ENCODE peak calls at places on chromosome 1, in four cellular contexts. One of them, this sample, is unnamed.

GRCh38 chr1:14570514-14570913 is 28.0 kb upstream of the KAZN start:
- DNase-seq in CD8-positive, alpha-beta T cell: no peak
- DNase-seq in transverse colon: no peak
- DNase-seq in Peyer's patch: no peak
- DNase-seq in this sample: no peak

GRCh38 chr1:113615425-113615824 is 143.9 kb downstream of the PHTF1 start:
- DNase-seq in transverse colon: no peak
- DNase-seq in Peyer's patch: no peak
- DNase-seq in CD8-positive, alpha-beta T cell: no peak
- DNase-seq in this sample: no peak

GRCh38 chr1:25771246-25772114 is 28.5 kb upstream of the SELENON start:
- DNase-seq in transverse colon: peak; percentile 50
- DNase-seq in Peyer's patch: peak; percentile 59
- DNase-seq in CD8-positive, alpha-beta T cell: peak; percentile 59
- DNase-seq in this sample: peak; percentile 81

GRCh38 chr1:111241797-111242196 is 14.3 kb downstream of the CHI3L2 start:
- DNase-seq in Peyer's patch: no peak
- DNase-seq in transverse colon: no peak
- DNase-seq in CD8-positive, alpha-beta T cell: no peak
- DNase-seq in this sample: no peak

GRCh38 chr1:203153989-203154821 is 21.4 kb downstream of the MYBPH start:
- DNase-seq in transverse colon: no peak
- DNase-seq in CD8-positive, alpha-beta T cell: no peak
- DNase-seq in Peyer's patch: no peak
- DNase-seq in this sample: no peak

GRCh38 chr1:26936823-26937222 is 15.3 kb downstream of the NUDC start:
- DNase-seq in transverse colon: no peak
- DNase-seq in CD8-positive, alpha-beta T cell: no peak
- DNase-seq in Peyer's patch: no peak
- DNase-seq in this sample: no peak

GRCh38 chr1:2821970-2822620 is 20.6 kb upstream of the TTC34 start:
- DNase-seq in transverse colon: peak; percentile 32
- DNase-seq in Peyer's patch: no peak
- DNase-seq in CD8-positive, alpha-beta T cell: peak; percentile 41
- DNase-seq in this sample: peak; percentile 46

GRCh38 chr1:231512147-231512698 is 16.2 kb upstream of the TSNAX start:
- DNase-seq in Peyer's patch: no peak
- DNase-seq in transverse colon: no peak
- DNase-seq in CD8-positive, alpha-beta T cell: no peak
- DNase-seq in this sample: no peak

GRCh38 chr1:112872551-112872962 is 83.4 kb downstream of the SLC16A1 start:
- DNase-seq in CD8-positive, alpha-beta T cell: no peak
- DNase-seq in transverse colon: no peak
- DNase-seq in Peyer's patch: no peak
- DNase-seq in this sample: no peak

GRCh38 chr1:204108312-204109141 is 35.6 kb downstream of the SOX13 start:
- DNase-seq in Peyer's patch: no peak
- DNase-seq in CD8-positive, alpha-beta T cell: no peak
- DNase-seq in transverse colon: no peak
- DNase-seq in this sample: no peak

GRCh38 chr1:115302390-115302961 is 35.6 kb downstream of the NGF start:
- DNase-seq in Peyer's patch: no peak
- DNase-seq in transverse colon: no peak
- DNase-seq in CD8-positive, alpha-beta T cell: no peak
- DNase-seq in this sample: no peak

GRCh38 chr1:211660718-211661222 is 14.7 kb downstream of the NEK2 start:
- DNase-seq in Peyer's patch: no peak
- DNase-seq in transverse colon: no peak
- DNase-seq in CD8-positive, alpha-beta T cell: no peak
- DNase-seq in this sample: no peak

GRCh38 chr1:217891966-217892365 is 260.8 kb downstream of the SPATA17 start:
- DNase-seq in CD8-positive, alpha-beta T cell: no peak
- DNase-seq in transverse colon: no peak
- DNase-seq in Peyer's patch: no peak
- DNase-seq in this sample: no peak

GRCh38 chr1:104092698-104093097 is 343.0 kb downstream of the AMY1C start:
- DNase-seq in Peyer's patch: no peak
- DNase-seq in CD8-positive, alpha-beta T cell: no peak
- DNase-seq in transverse colon: no peak
- DNase-seq in this sample: no peak

GRCh38 chr1:151811181-151811580 is 6.0 kb upstream of the LINGO4 start:
- DNase-seq in Peyer's patch: no peak
- DNase-seq in transverse colon: no peak
- DNase-seq in CD8-positive, alpha-beta T cell: no peak
- DNase-seq in this sample: no peak

GRCh38 chr1:167103236-167103894 is 9.5 kb downstream of the STYXL2 start:
- DNase-seq in transverse colon: no peak
- DNase-seq in CD8-positive, alpha-beta T cell: no peak
- DNase-seq in Peyer's patch: no peak
- DNase-seq in this sample: no peak

GRCh38 chr1:10068605-10069294 is 36.0 kb downstream of the UBE4B start:
- DNase-seq in transverse colon: no peak
- DNase-seq in CD8-positive, alpha-beta T cell: no peak
- DNase-seq in Peyer's patch: no peak
- DNase-seq in this sample: no peak

GRCh38 chr1:23171181-23171755 is 2.6 kb upstream of the LUZP1 start:
- DNase-seq in CD8-positive, alpha-beta T cell: no peak
- DNase-seq in Peyer's patch: no peak
- DNase-seq in transverse colon: no peak
- DNase-seq in this sample: no peak

GRCh38 chr1:3752400-3752945 is at the start of gene CCDC27:
- DNase-seq in CD8-positive, alpha-beta T cell: no peak
- DNase-seq in Peyer's patch: no peak
- DNase-seq in transverse colon: no peak
- DNase-seq in this sample: no peak

GRCh38 chr1:222777977-222778376 is 36.9 kb upstream of the DISP1 start:
- DNase-seq in Peyer's patch: no peak
- DNase-seq in CD8-positive, alpha-beta T cell: no peak
- DNase-seq in transverse colon: no peak
- DNase-seq in this sample: no peak

GRCh38 chr1:171142081-171142450 is 43.0 kb upstream of the FMO2 start:
- DNase-seq in Peyer's patch: peak; percentile 59
- DNase-seq in transverse colon: peak; percentile 14
- DNase-seq in CD8-positive, alpha-beta T cell: no peak
- DNase-seq in this sample: no peak

GRCh38 chr1:53583021-53583902 is 124.1 kb downstream of the DMRTB1 start:
- DNase-seq in CD8-positive, alpha-beta T cell: no peak
- DNase-seq in Peyer's patch: peak; percentile 32
- DNase-seq in transverse colon: no peak
- DNase-seq in this sample: no peak

GRCh38 chr1:20375563-20375962 is 84.9 kb downstream of the VWA5B1 start:
- DNase-seq in CD8-positive, alpha-beta T cell: no peak
- DNase-seq in Peyer's patch: no peak
- DNase-seq in transverse colon: no peak
- DNase-seq in this sample: no peak

GRCh38 chr1:37951041-37951782 is 4.4 kb upstream of the INPP5B start:
- DNase-seq in CD8-positive, alpha-beta T cell: no peak
- DNase-seq in transverse colon: no peak
- DNase-seq in Peyer's patch: no peak
- DNase-seq in this sample: no peak

GRCh38 chr1:15328785-15329480 is 80.8 kb upstream of the EFHD2 start:
- DNase-seq in Peyer's patch: no peak
- DNase-seq in CD8-positive, alpha-beta T cell: no peak
- DNase-seq in transverse colon: no peak
- DNase-seq in this sample: no peak

GRCh38 chr1:2258996-2259395 is 30.9 kb downstream of the SKI start:
- DNase-seq in CD8-positive, alpha-beta T cell: peak; percentile 70
- DNase-seq in Peyer's patch: peak; percentile 88
- DNase-seq in transverse colon: no peak
- DNase-seq in this sample: no peak

GRCh38 chr1:246404078-246404477 is 103.0 kb downstream of the SMYD3 start:
- DNase-seq in Peyer's patch: no peak
- DNase-seq in CD8-positive, alpha-beta T cell: no peak
- DNase-seq in transverse colon: no peak
- DNase-seq in this sample: no peak

GRCh38 chr1:6028042-6028895 is 17.4 kb upstream of the KCNAB2 start:
- DNase-seq in CD8-positive, alpha-beta T cell: peak; percentile 70
- DNase-seq in Peyer's patch: peak; percentile 79
- DNase-seq in transverse colon: peak; percentile 43
- DNase-seq in this sample: peak; percentile 71

GRCh38 chr1:192488058-192488457 is 87.5 kb upstream of the RGS1 start:
- DNase-seq in Peyer's patch: no peak
- DNase-seq in CD8-positive, alpha-beta T cell: no peak
- DNase-seq in transverse colon: no peak
- DNase-seq in this sample: no peak

GRCh38 chr1:173860065-173860464 is 7.7 kb downstream of the GAS5 start:
- DNase-seq in CD8-positive, alpha-beta T cell: no peak
- DNase-seq in Peyer's patch: no peak
- DNase-seq in transverse colon: no peak
- DNase-seq in this sample: no peak
- H3K4me1 ChIP-seq in CD8-positive, alpha-beta T cell: peaks cover 10% of the 10 kb centered on the region
- H3K4me1 ChIP-seq in Peyer's patch: no peaks in the 10 kb centered on the region
- H3K4me1 ChIP-seq in transverse colon: peaks cover 5% of the 10 kb centered on the region
- H3K4me1 ChIP-seq in this sample: no peaks in the 10 kb centered on the region

GRCh38 chr1:64864018-64864945 is 102.1 kb downstream of the JAK1 start:
- DNase-seq in CD8-positive, alpha-beta T cell: peak; percentile 57
- DNase-seq in Peyer's patch: peak; percentile 92
- DNase-seq in transverse colon: peak; percentile 78
- DNase-seq in this sample: peak; percentile 64
- TF ChIP-seq CTCF in CD8-positive, alpha-beta T cell: no peak
- TF ChIP-seq CTCF in Peyer's patch: no peak
- TF ChIP-seq CTCF in transverse colon: no peak
- TF ChIP-seq CTCF in this sample: no peak

GRCh38 chr1:29398431-29398830 is 162.1 kb downstream of the PTPRU start:
- DNase-seq in Peyer's patch: no peak
- DNase-seq in CD8-positive, alpha-beta T cell: no peak
- DNase-seq in transverse colon: no peak
- DNase-seq in this sample: no peak

GRCh38 chr1:29399465-29399864 is 163.1 kb downstream of the PTPRU start:
- DNase-seq in CD8-positive, alpha-beta T cell: no peak
- DNase-seq in Peyer's patch: no peak
- DNase-seq in transverse colon: no peak
- DNase-seq in this sample: no peak

GRCh38 chr1:29397256-29397590 is 160.9 kb downstream of the PTPRU start:
- DNase-seq in Peyer's patch: no peak
- DNase-seq in CD8-positive, alpha-beta T cell: no peak
- DNase-seq in transverse colon: no peak
- DNase-seq in this sample: no peak

GRCh38 chr1:29396438-29397255 is 160.3 kb downstream of the PTPRU start:
- DNase-seq in Peyer's patch: no peak
- DNase-seq in transverse colon: no peak
- DNase-seq in CD8-positive, alpha-beta T cell: no peak
- DNase-seq in this sample: no peak

DNA sequence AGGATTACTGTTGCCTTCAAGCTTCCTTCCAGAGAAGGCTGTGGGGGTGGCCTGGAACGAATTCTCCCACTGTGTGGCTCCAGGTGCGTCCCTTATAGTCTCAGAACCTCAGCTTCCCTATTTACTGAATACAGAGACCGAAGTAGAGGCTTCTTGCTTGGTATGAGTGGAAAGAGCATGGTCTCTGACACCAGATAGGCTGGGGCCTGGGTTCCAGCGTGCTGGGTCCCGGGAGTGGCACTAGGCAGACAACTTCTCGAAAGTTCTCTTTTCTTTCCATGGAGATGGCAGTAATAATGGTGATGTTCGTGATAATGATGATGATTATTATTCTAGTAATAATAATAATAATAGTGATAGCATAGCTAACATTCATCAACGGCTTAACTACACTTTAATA is 161.7 kb downstream of the PTPRU start:
- DNase-seq in Peyer's patch: no peak
- DNase-seq in CD8-positive, alpha-beta T cell: no peak
- DNase-seq in transverse colon: no peak
- DNase-seq in this sample: no peak
- H3K36me3 ChIP-seq in Peyer's patch: no peaks in the 10 kb centered on the region
- H3K36me3 ChIP-seq in CD8-positive, alpha-beta T cell: no peaks in the 10 kb centered on the region
- H3K36me3 ChIP-seq in transverse colon: no peaks in the 10 kb centered on the region
- H3K36me3 ChIP-seq in this sample: no peaks in the 10 kb centered on the region

DNA sequence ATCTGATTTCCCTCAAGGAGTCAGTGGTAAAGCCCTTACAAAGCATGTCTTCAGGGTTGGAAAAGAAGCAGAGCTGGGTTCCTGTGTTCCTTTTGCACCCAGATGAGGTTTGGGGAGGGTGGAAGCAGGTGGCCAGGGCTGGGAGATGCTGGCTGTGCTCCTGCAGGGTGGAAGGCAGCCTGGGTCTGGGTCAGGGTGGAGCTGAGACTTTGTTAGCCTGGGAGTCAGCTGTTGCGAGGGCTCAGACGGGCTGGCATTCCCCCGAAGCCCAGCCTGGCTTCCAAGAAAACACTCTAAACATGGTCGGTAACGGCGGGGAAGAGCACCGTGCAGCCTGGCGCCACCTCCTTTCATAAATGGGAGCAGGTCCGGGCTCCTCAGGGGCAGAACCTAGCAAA is 43.7 kb upstream of the EPS8L3 start:
- DNase-seq in transverse colon: no peak
- DNase-seq in CD8-positive, alpha-beta T cell: no peak
- DNase-seq in Peyer's patch: peak; percentile 30
- DNase-seq in this sample: no peak
- H3K4me1 ChIP-seq in transverse colon: peaks cover 22% of the 10 kb centered on the region
- H3K4me1 ChIP-seq in CD8-positive, alpha-beta T cell: peaks cover 29% of the 10 kb centered on the region
- H3K4me1 ChIP-seq in Peyer's patch: no peaks in the 10 kb centered on the region
- H3K4me1 ChIP-seq in this sample: no peaks in the 10 kb centered on the region

GRCh38 chr1:117842408-117843170 is 86.8 kb downstream of the GDAP2 start:
- DNase-seq in transverse colon: no peak
- DNase-seq in CD8-positive, alpha-beta T cell: no peak
- DNase-seq in Peyer's patch: no peak
- DNase-seq in this sample: no peak
- TF ChIP-seq CTCF in transverse colon: no peak
- TF ChIP-seq CTCF in CD8-positive, alpha-beta T cell: no peak
- TF ChIP-seq CTCF in Peyer's patch: no peak
- TF ChIP-seq CTCF in this sample: no peak

DNA sequence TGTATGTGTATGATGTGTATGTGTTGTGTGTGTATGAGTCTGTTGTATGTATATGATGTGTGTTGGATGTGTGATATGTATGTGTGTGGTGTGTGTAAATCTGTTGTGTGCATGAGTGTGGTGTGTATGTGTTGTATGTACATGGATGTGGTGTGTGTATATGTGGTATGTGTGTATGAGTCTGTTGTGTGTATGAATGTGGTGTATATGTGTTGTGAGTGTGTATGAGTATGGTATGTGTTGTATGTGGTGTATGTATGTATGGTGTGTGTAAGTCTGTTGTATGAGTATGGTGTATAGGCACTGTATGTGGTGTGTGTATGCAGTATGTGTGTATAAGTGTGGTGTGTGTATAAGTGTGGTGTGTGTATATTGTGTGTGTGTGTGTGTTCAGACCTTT is 95.0 kb downstream of the PLXNA2 start:
- DNase-seq in CD8-positive, alpha-beta T cell: no peak
- DNase-seq in transverse colon: no peak
- DNase-seq in Peyer's patch: no peak
- DNase-seq in this sample: no peak
- H3K36me3 ChIP-seq in CD8-positive, alpha-beta T cell: no peaks in the 10 kb centered on the region
- H3K36me3 ChIP-seq in transverse colon: no peaks in the 10 kb centered on the region
- H3K36me3 ChIP-seq in Peyer's patch: no peaks in the 10 kb centered on the region
- H3K36me3 ChIP-seq in this sample: no peaks in the 10 kb centered on the region

DNA sequence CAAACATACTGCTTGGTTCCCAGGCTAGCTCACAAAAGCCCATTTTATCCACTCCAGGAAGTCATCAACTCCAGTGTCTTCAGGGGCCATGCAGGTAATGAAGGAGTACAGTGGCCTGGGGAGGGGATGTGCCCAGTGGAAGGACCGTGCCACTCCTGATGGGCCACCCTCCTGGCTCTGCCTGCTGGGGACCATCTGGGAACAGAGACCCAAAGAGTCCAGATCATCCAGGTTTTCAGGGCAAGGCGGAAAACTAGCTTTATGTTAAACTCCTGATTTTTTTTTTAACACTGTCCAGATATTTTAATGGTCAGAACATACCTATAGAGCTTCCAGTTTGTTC is 75.6 kb downstream of the CD46 start:
- DNase-seq in Peyer's patch: peak; percentile 37
- DNase-seq in transverse colon: no peak
- DNase-seq in CD8-positive, alpha-beta T cell: no peak
- DNase-seq in this sample: no peak
- H3K4me1 ChIP-seq in Peyer's patch: peaks cover 39% of the 10 kb centered on the region
- H3K4me1 ChIP-seq in transverse colon: peaks cover 75% of the 10 kb centered on the region
- H3K4me1 ChIP-seq in CD8-positive, alpha-beta T cell: peaks cover 74% of the 10 kb centered on the region
- H3K4me1 ChIP-seq in this sample: peaks cover 47% of the 10 kb centered on the region

This sample was measured in mucosa of descending colon.